ENCODE peak calls at places on chromosome 15, in five cellular contexts. U, G, O, T and J are unnamed samples.

GRCh38 chr15:50134524-50135024 is 15.5 kb upstream of the ATP8B4 start:
- DNase-seq in G (no peak), U (no peak), T (no peak), O (no peak), J (no peak)

GRCh38 chr15:100241572-100242479 is 99.9 kb downstream of the ADAMTS17 start:
- DNase-seq in G (peak), T (no peak), O (no peak), U (peak), J (peak)

GRCh38 chr15:98657721-98658120 is 9.4 kb downstream of the IGF1R start:
- DNase-seq in U (no peak), O (no peak), G (no peak), T (no peak), J (no peak)

GRCh38 chr15:92900712-92901052 is 558 bp downstream of the CHD2 start:
- DNase-seq in G (no peak), O (no peak), T (no peak), U (no peak), J (no peak)

GRCh38 chr15:68271854-68272471 is 5.6 kb upstream of the FEM1B start:
- DNase-seq in T (no peak), U (peak), G (peak), O (no peak), J (peak)

GRCh38 chr15:74208901-74209559 is 6.4 kb upstream of the STRA6 start:
- DNase-seq in O (no peak), T (no peak), U (no peak), G (peak), J (no peak)

GRCh38 chr15:73897441-73898261 is 24.3 kb downstream of the TBC1D21 start:
- DNase-seq in G (peak), U (peak), O (peak), T (no peak), J (peak)

GRCh38 chr15:84950570-84951111 is 31.0 kb upstream of the PDE8A start:
- DNase-seq in G (no peak), T (no peak), U (no peak), O (no peak), J (no peak)

GRCh38 chr15:33411596-33412545 is 101.1 kb downstream of the RYR3 start:
- DNase-seq in G (no peak), T (no peak), O (no peak), U (no peak), J (no peak)

GRCh38 chr15:62464705-62465104 is 299.6 kb upstream of the C2CD4B start:
- DNase-seq in G (no peak), U (no peak), O (no peak), T (no peak), J (no peak)
- TF ChIP-seq JUND in G (no peak), U (no peak), O (no peak), T (no peak), J (no peak)

DNA sequence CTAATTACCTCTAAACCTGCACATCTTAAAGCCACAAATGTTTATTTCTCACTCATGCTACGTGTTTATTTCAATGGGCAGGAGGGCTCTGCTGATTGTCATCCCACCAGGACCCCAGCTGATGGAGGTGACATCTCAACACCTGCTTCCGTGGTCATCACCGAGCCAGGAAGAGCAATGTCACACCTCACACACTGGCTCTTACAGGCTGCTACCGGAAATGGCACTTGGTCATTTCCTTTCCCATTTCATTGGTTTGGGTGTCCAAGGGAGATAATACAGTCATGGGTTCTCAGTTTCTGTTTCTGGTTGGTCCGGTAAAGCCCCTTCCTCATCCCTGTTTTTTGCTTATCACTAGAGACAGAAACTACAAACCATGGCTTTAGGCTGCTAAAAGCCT is 41.9 kb downstream of the ABHD2 start:
- DNase-seq in T (no peak), G (no peak), U (no peak), O (no peak), J (no peak)
- TF ChIP-seq JUND in T (no peak), G (no peak), U (no peak), O (no peak), J (no peak)

DNA sequence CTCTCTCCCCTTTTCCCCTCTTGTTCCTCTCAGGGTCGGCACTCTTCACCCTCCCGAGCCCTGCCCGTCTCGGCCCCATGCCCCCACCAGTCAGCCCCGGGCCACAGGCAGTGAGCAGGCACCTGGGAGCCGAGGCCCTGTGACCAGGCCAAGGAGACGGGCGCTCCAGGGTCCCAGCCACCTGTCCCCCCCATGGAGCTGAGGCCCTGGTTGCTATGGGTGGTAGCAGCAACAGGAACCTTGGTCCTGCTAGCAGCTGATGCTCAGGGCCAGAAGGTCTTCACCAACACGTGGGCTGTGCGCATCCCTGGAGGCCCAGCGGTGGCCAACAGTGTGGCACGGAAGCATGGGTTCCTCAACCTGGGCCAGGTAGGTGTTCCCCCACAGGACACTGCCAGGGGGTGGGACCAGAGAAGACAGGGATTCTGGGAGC is 7.2 kb downstream of the FURIN start:
- DNase-seq in O (no peak), G (no peak), T (no peak), U (no peak), J (no peak)
- TF ChIP-seq JUND in O (no peak), G (no peak), T (no peak), U (no peak), J (no peak)

DNA sequence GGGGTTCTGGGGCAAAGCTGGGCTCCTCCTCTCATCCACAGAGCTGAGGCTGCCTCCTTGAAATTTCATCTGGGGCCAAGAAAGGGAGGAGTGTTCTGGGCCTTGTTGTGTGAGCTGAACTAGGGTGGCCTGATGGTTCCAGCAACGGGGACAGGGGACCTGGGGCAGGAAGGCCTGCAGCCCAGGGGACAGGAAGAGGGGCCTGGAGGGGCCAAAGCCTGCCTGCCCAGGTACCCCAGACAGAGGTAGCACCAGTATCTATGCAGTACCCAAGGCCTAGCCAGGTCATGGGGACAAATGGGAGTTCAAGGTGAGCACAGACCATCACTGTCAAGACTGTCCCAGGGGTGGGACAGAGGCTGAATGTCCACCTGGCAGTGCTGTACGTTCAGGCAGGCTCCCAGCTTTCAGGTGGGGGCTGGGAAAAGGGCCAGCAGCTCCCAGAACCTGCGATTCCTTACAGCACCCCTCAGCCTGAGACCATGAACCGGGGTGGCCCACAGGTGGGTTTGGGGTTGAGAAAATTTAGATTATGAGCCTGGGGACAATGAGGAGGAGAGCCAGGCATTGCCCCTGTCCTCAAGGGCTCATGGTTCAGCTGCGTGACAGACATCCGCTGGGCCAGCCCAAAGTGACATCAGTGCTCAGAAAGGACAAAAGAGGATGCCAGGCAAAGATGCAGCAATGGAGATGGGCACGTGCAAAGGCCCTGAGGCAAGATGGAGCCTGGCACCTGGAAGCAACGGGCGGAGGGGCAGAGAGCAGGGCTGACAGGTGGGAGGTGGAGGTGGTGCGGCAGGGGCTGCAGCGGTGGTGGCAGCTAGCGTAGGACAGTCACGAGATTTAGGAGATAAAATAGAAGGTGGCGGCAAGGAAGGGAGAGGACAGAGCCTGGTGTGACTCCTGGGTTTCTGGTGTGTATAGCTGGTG is 28.0 kb downstream of the PSTPIP1 start:
- DNase-seq in T (no peak), O (no peak), U (no peak), G (no peak), J (no peak)
- TF ChIP-seq JUND in T (no peak), O (no peak), U (no peak), G (no peak), J (no peak)